ENCODE peak calls at places on chromosomes 1 and 21, in ten cellular contexts. K is progenitor cell of endocrine pancreas; D is GM13976; S is left lung; A is coronary artery; Z is AG04449; G is endodermal cell; Y is CD4-positive, alpha-beta T cell; O is neural progenitor cell; V is Calu3. I is an unnamed sample.

GRCh38 chr1:162765788-162766187 is 24.7 kb upstream of the HSD17B7 start:
- DNase-seq in K (no peak), D (no peak), S (no peak), A (no peak), Z (no peak), G (no peak), Y (no peak), O (no peak), V (no peak), I (no peak)

GRCh38 chr1:9270290-9270900 is 22.3 kb upstream of the SPSB1 start:
- DNase-seq in K (no peak), D (no peak), S (no peak), A (no peak), Z (no peak), G (no peak), Y (no peak), O (peak), V (no peak), I (no peak)

GRCh38 chr1:40887012-40887378 is 24.8 kb upstream of the CITED4 start:
- DNase-seq in K (no peak), D (no peak), S (no peak), A (no peak), Z (no peak), G (no peak), Y (no peak), O (no peak), V (no peak), I (no peak)

GRCh38 chr1:150126811-150127210 is 22.9 kb upstream of the PLEKHO1 start:
- DNase-seq in K (no peak), D (no peak), S (no peak), A (no peak), Z (no peak), G (no peak), Y (no peak), O (no peak), V (no peak), I (no peak)

GRCh38 chr1:211348547-211348946 is 21.9 kb downstream of the TRAF5 start:
- DNase-seq in K (no peak), D (no peak), S (no peak), A (no peak), Z (no peak), G (no peak), Y (no peak), O (no peak), V (no peak), I (no peak)

GRCh38 chr21:27498025-27498424 is 531.1 kb upstream of the ADAMTS5 start:
- DNase-seq in K (no peak), D (no peak), S (no peak), A (no peak), Z (no peak), G (no peak), Y (no peak), O (no peak), V (no peak), I (no peak)

GRCh38 chr21:35316456-35316855 is 267.4 kb upstream of the RUNX1 start:
- DNase-seq in K (no peak), D (no peak), S (no peak), A (no peak), Z (no peak), G (no peak), Y (no peak), O (no peak), V (no peak), I (no peak)

GRCh38 chr1:57423135-57424131 is at the start of gene DAB1:
- DNase-seq in K (peak), D (peak), S (peak), A (no peak), Z (no peak), G (peak), Y (no peak), O (peak), V (peak), I (no peak)

GRCh38 chr1:98763488-98764141 is 102.1 kb downstream of the SNX7 start:
- DNase-seq in K (no peak), D (no peak), S (no peak), A (no peak), Z (no peak), G (no peak), Y (no peak), O (peak), V (no peak), I (no peak)

GRCh38 chr21:31908106-31909031 is 35.5 kb downstream of the HUNK start:
- DNase-seq in K (no peak), D (no peak), S (no peak), A (no peak), Z (peak), G (peak), Y (no peak), O (peak), V (peak), I (no peak)

GRCh38 chr21:32708069-32708468 is 19.7 kb downstream of the SYNJ1 start:
- DNase-seq in K (no peak), D (no peak), S (no peak), A (no peak), Z (no peak), G (no peak), Y (no peak), O (no peak), V (no peak), I (no peak)

GRCh38 chr1:196723325-196724185 is 51.1 kb upstream of the CFHR3 start:
- DNase-seq in K (peak), D (peak), S (peak), A (no peak), Z (no peak), G (peak), Y (peak), O (peak), V (peak), I (peak)

GRCh38 chr1:36476945-36477344 is 5.8 kb downstream of the CSF3R start:
- DNase-seq in K (no peak), D (no peak), S (no peak), A (no peak), Z (no peak), G (no peak), Y (no peak), O (no peak), V (no peak), I (no peak)

GRCh38 chr1:96721382-96722160 is at the start of gene PTBP2:
- DNase-seq in K (peak), D (peak), S (peak), A (peak), Z (no peak), G (peak), Y (peak), O (peak), V (peak), I (peak)
- TF ChIP-seq CTCF in K (no peak), D (no peak), S (no peak), A (no peak), Z (no peak), G (no peak), Y (no peak), O (no peak), V (no peak), I (no peak)

DNA sequence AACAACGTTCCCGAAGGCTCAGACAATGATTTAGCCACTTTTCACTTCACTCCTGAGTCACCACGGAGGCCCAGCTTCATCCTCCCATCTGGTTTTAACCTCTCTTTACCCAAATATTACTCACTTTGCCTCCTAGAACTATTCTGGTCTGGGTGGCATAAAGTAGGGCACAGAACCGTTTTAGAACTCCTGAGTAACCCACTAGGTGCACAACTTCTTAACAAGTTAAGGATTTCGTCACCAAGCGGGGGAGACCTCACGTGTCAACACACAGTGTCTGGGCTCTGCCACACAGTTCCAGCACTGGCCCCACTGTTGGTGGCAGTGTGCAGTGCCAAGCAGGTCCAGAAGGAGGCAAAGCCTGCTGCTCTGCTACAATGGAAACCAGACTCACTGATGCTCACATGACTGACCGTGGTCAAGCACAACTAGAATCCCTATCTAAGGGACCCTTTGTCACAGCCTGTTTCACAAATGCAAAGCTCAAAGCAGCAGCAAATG is 121.7 kb downstream of the SIPA1L2 start:
- DNase-seq in K (no peak), D (no peak), S (no peak), A (no peak), Z (no peak), G (peak), Y (no peak), O (peak), V (no peak), I (no peak)
- TF ChIP-seq CTCF in K (peak), D (no peak), S (no peak), A (no peak), Z (no peak), G (peak), Y (no peak), O (peak), V (no peak), I (no peak)

GRCh38 chr1:148357037-148357436 is 126.1 kb downstream of the PPIAL4G start:
- DNase-seq in K (no peak), D (no peak), S (no peak), A (no peak), Z (no peak), G (no peak), Y (no peak), O (no peak), V (no peak), I (no peak)

GRCh38 chr1:148367596-148367995 is 115.5 kb downstream of the PPIAL4G start:
- DNase-seq in K (no peak), D (no peak), S (no peak), A (no peak), Z (no peak), G (no peak), Y (no peak), O (no peak), V (no peak), I (no peak)

GRCh38 chr1:148362930-148363810 is 119.9 kb downstream of the PPIAL4G start:
- DNase-seq in K (no peak), D (no peak), S (no peak), A (no peak), Z (no peak), G (no peak), Y (no peak), O (no peak), V (no peak), I (no peak)

GRCh38 chr1:148362141-148362929 is 120.8 kb downstream of the PPIAL4G start:
- DNase-seq in K (no peak), D (no peak), S (peak), A (no peak), Z (no peak), G (peak), Y (no peak), O (peak), V (peak), I (no peak)
- TF ChIP-seq CTCF in K (no peak), D (no peak), S (no peak), A (no peak), Z (no peak), G (no peak), Y (no peak), O (peak), V (no peak), I (no peak)

DNA sequence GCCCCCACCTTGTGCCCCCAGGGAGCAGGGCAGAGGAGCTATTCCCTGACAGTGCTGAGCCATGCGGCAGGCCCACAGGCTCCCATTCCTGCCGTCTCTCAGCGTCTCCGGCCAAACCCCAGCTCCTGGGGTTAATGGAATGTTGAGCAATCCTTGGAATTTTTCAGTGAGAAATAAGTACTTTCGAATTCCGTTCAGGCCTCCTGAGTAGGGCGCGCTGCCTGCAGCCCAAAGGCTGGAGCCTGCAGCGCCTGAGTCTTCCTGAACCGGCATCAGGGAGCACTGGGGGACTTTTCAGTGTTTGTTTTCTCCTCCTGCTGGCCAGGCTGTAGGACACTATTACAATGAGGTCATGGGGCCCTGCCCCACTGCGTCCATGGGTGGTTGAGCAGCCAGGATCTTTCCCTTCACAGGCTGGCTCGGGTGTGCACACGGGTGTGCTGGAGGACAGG is 33.3 kb upstream of the CSF1 start:
- DNase-seq in K (no peak), D (no peak), S (peak), A (peak), Z (peak), G (peak), Y (no peak), O (peak), V (peak), I (no peak)
- TF ChIP-seq CTCF in K (peak), D (no peak), S (peak), A (no peak), Z (peak), G (peak), Y (no peak), O (peak), V (no peak), I (no peak)

DNA sequence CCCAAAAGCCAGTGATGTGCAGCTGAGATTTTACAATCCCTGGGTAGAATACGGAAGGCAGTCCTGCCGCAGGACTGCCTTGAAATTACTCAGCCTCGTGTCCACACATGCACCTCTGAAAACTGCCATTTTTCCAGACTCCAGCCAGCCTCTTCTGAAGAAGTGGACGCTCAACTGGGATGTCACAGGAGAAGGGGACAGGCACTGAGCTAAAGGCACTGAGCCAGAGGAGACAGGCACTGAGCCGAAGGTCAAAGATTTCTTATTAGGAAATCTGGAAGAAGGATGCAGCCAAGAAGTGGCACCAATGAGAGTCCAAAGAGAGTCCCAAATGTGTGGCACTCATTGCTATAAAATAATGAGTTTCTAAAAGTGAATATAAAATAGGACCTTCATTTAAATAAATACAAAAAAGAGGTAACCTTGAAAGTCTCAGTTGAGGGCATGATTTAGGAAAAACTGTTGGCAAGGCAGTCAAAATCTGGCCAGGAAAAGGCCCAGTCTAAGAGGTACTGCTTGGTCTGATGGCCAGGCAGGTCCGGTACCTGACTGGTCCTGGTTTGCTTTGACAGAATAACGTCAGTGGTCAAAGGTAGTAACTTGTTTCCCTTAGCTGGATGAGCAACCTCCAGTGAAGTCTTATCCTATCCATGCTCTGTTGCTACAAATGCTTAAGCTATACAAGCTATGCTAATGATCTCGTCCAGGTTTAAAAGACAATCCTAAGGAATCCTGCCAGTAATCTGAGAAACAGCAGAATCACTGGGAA is 85.2 kb downstream of the PGBD5 start:
- DNase-seq in K (no peak), D (no peak), S (no peak), A (no peak), Z (no peak), G (no peak), Y (no peak), O (no peak), V (no peak), I (no peak)
- TF ChIP-seq CTCF in K (no peak), D (no peak), S (no peak), A (no peak), Z (no peak), G (no peak), Y (no peak), O (no peak), V (no peak), I (no peak)

GRCh38 chr1:43985984-43986595 is 5.3 kb upstream of the CCDC24 start:
- DNase-seq in K (no peak), D (no peak), S (no peak), A (no peak), Z (no peak), G (no peak), Y (no peak), O (no peak), V (no peak), I (no peak)

GRCh38 chr1:43987159-43988022 is 4.0 kb upstream of the CCDC24 start:
- DNase-seq in K (no peak), D (no peak), S (no peak), A (no peak), Z (no peak), G (no peak), Y (no peak), O (no peak), V (no peak), I (no peak)

GRCh38 chr1:43983253-43983904 is 4.4 kb downstream of the B4GALT2 start:
- DNase-seq in K (no peak), D (no peak), S (no peak), A (no peak), Z (no peak), G (no peak), Y (no peak), O (no peak), V (no peak), I (no peak)

GRCh38 chr1:43984855-43985254 is 5.8 kb downstream of the B4GALT2 start:
- DNase-seq in K (no peak), D (no peak), S (no peak), A (no peak), Z (no peak), G (no peak), Y (no peak), O (no peak), V (no peak), I (no peak)

GRCh38 chr1:43986712-43987111 is 4.7 kb upstream of the CCDC24 start:
- DNase-seq in K (no peak), D (no peak), S (no peak), A (no peak), Z (no peak), G (no peak), Y (no peak), O (no peak), V (peak), I (no peak)
- TF ChIP-seq CTCF in K (no peak), D (no peak), S (no peak), A (no peak), Z (no peak), G (peak), Y (no peak), O (no peak), V (no peak), I (no peak)

I was measured in GM10248.